ENCODE peak calls at places on chromosomes 1 and 21, in ten cellular contexts. Z is RWPE2; I is CD8-positive, alpha-beta T cell; F is HCT116; T is upper lobe of left lung; O is activated naive CD8-positive, alpha-beta T cell treated with anti-CD3 and anti-CD28 coated beads, Interleukin-2, amount 50 U/mL, for 24 hours; Y is activated CD4-positive, alpha-beta T cell treated with anti-CD3 and anti-CD28 coated beads for 36 hours; W is aorta; G is activated T-cell treated with anti-CD3 and anti-CD28 coated beads, Interleukin-2, amount 50 U/mL, for 72 hours; D is left colon. B is an unnamed sample.

GRCh38 chr1:167641786-167642500 is 11.9 kb downstream of the RCSD1 start:
- ATAC-seq in Z (no peak), I (peak), F (no peak), T (no peak), O (no peak), Y (peak), W (no peak), G (peak), D (no peak), B (peak)

GRCh38 chr1:176531036-176531435 is 68.1 kb downstream of the PAPPA2 start:
- ATAC-seq in Z (no peak), I (no peak), F (no peak), T (no peak), O (no peak), Y (no peak), W (no peak), G (no peak), D (no peak), B (no peak)

GRCh38 chr1:119324198-119324597 is 44.4 kb upstream of the HAO2 start:
- ATAC-seq in Z (no peak), I (no peak), F (no peak), T (no peak), O (no peak), Y (no peak), W (no peak), G (no peak), D (no peak), B (no peak)

GRCh38 chr21:32007461-32007860 is 134.6 kb downstream of the HUNK start:
- ATAC-seq in Z (peak), I (no peak), F (peak), T (no peak), O (no peak), Y (no peak), W (no peak), G (no peak), D (no peak), B (no peak)

GRCh38 chr1:25624155-25624554 is 7.6 kb downstream of the MAN1C1 start:
- ATAC-seq in Z (no peak), I (no peak), F (no peak), T (no peak), O (no peak), Y (no peak), W (no peak), G (peak), D (no peak), B (no peak)

GRCh38 chr21:38561613-38562012 is 63.3 kb upstream of the ERG start:
- ATAC-seq in Z (no peak), I (no peak), F (no peak), T (no peak), O (no peak), Y (no peak), W (no peak), G (no peak), D (peak), B (no peak)

GRCh38 chr1:212519131-212519530 is 86.4 kb downstream of the NENF start:
- ATAC-seq in Z (no peak), I (no peak), F (no peak), T (no peak), O (no peak), Y (no peak), W (no peak), G (no peak), D (peak), B (no peak)

GRCh38 chr1:202320081-202320405 is 21.7 kb downstream of the UBE2T start:
- ATAC-seq in Z (no peak), I (no peak), F (no peak), T (no peak), O (no peak), Y (no peak), W (no peak), G (peak), D (no peak), B (no peak)

GRCh38 chr1:89190017-89190416 is 8.7 kb downstream of the GBP4 start:
- ATAC-seq in Z (no peak), I (no peak), F (peak), T (no peak), O (no peak), Y (no peak), W (no peak), G (no peak), D (no peak), B (no peak)

GRCh38 chr1:204376919-204377799 is 17.4 kb upstream of the PLEKHA6 start:
- ATAC-seq in Z (no peak), I (no peak), F (peak), T (no peak), O (no peak), Y (no peak), W (peak), G (no peak), D (peak), B (no peak)

GRCh38 chr21:39519835-39520234 is 68.1 kb downstream of the SH3BGR start:
- ATAC-seq in Z (no peak), I (no peak), F (no peak), T (no peak), O (no peak), Y (no peak), W (no peak), G (no peak), D (no peak), B (no peak)

GRCh38 chr1:110672001-110672752 is 2.6 kb downstream of the KCNA3 start:
- ATAC-seq in Z (no peak), I (peak), F (no peak), T (no peak), O (peak), Y (peak), W (no peak), G (peak), D (no peak), B (peak)

GRCh38 chr1:38559180-38559874 is 300.2 kb downstream of the RRAGC start:
- ATAC-seq in Z (peak), I (peak), F (no peak), T (peak), O (peak), Y (peak), W (no peak), G (peak), D (peak), B (peak)

GRCh38 chr1:46394872-46395465 is 852 bp downstream of the FAAH start:
- ATAC-seq in Z (no peak), I (no peak), F (no peak), T (peak), O (no peak), Y (no peak), W (peak), G (no peak), D (peak), B (no peak)

GRCh38 chr1:180571832-180572636 is 13.3 kb downstream of the OVAAL start:
- ATAC-seq in Z (peak), I (no peak), F (peak), T (no peak), O (peak), Y (peak), W (no peak), G (peak), D (peak), B (peak)

GRCh38 chr1:25476186-25477097 is 45.7 kb downstream of the MACO1 start:
- ATAC-seq in Z (peak), I (no peak), F (no peak), T (no peak), O (peak), Y (peak), W (no peak), G (peak), D (no peak), B (peak)

GRCh38 chr1:43880604-43881003 is 53.0 kb upstream of the ARTN start:
- ATAC-seq in Z (no peak), I (no peak), F (no peak), T (no peak), O (no peak), Y (no peak), W (no peak), G (no peak), D (no peak), B (no peak)

GRCh38 chr1:181508486-181509165 is 25.3 kb downstream of the CACNA1E start:
- ATAC-seq in Z (no peak), I (no peak), F (no peak), T (no peak), O (peak), Y (no peak), W (no peak), G (peak), D (no peak), B (no peak)

GRCh38 chr1:231527586-231528174 is 789 bp upstream of the TSNAX start:
- ATAC-seq in Z (no peak), I (peak), F (peak), T (no peak), O (peak), Y (peak), W (no peak), G (peak), D (peak), B (peak)

GRCh38 chr1:5364591-5364990 is 627.6 kb downstream of the NPHP4 start:
- ATAC-seq in Z (peak), I (no peak), F (no peak), T (no peak), O (no peak), Y (no peak), W (no peak), G (no peak), D (no peak), B (no peak)

GRCh38 chr1:246809473-246809872 is 85.3 kb downstream of the SCCPDH start:
- ATAC-seq in Z (no peak), I (no peak), F (peak), T (no peak), O (no peak), Y (no peak), W (no peak), G (no peak), D (no peak), B (no peak)

GRCh38 chr1:18681423-18681835 is 50.8 kb downstream of the PAX7 start:
- ATAC-seq in Z (peak), I (no peak), F (peak), T (no peak), O (no peak), Y (peak), W (no peak), G (no peak), D (peak), B (no peak)

GRCh38 chr1:54498383-54499096 is 49.5 kb upstream of the ACOT11 start:
- ATAC-seq in Z (peak), I (no peak), F (peak), T (no peak), O (no peak), Y (peak), W (no peak), G (no peak), D (no peak), B (no peak)

GRCh38 chr1:93595266-93595665 is 86.4 kb downstream of the BCAR3 start:
- ATAC-seq in Z (no peak), I (no peak), F (no peak), T (no peak), O (no peak), Y (no peak), W (no peak), G (no peak), D (no peak), B (no peak)

GRCh38 chr1:99599678-99600175 is 46.2 kb upstream of the PALMD start:
- ATAC-seq in Z (peak), I (no peak), F (peak), T (no peak), O (no peak), Y (no peak), W (peak), G (no peak), D (no peak), B (no peak)

GRCh38 chr1:154402409-154402921 is 2.7 kb upstream of the IL6R start:
- ATAC-seq in Z (no peak), I (no peak), F (no peak), T (no peak), O (no peak), Y (no peak), W (no peak), G (no peak), D (no peak), B (no peak)

GRCh38 chr1:225891229-225891972 is 2.5 kb upstream of the LEFTY1 start:
- ATAC-seq in Z (no peak), I (no peak), F (peak), T (no peak), O (no peak), Y (no peak), W (no peak), G (no peak), D (peak), B (no peak)

GRCh38 chr1:166270476-166271150 is 103.8 kb upstream of the FAM78B start:
- ATAC-seq in Z (no peak), I (no peak), F (no peak), T (no peak), O (no peak), Y (no peak), W (no peak), G (no peak), D (no peak), B (no peak)

GRCh38 chr1:157994704-157995540 is 1.5 kb downstream of the KIRREL1 start:
- ATAC-seq in Z (peak), I (no peak), F (no peak), T (peak), O (no peak), Y (peak), W (peak), G (no peak), D (no peak), B (no peak)

GRCh38 chr1:203572134-203572625 is 54.5 kb upstream of the ATP2B4 start:
- ATAC-seq in Z (no peak), I (no peak), F (no peak), T (no peak), O (no peak), Y (no peak), W (peak), G (no peak), D (no peak), B (no peak)

GRCh38 chr1:108639899-108640560 is 20.9 kb downstream of the HENMT1 start:
- ATAC-seq in Z (no peak), I (peak), F (no peak), T (no peak), O (peak), Y (peak), W (no peak), G (peak), D (no peak), B (no peak)

GRCh38 chr1:44549491-44549890 is 124.8 kb downstream of the TMEM53 start:
- ATAC-seq in Z (no peak), I (no peak), F (no peak), T (no peak), O (no peak), Y (no peak), W (no peak), G (no peak), D (no peak), B (no peak)

GRCh38 chr1:167933779-167934178 is 2.7 kb upstream of the DCAF6 start:
- ATAC-seq in Z (no peak), I (no peak), F (no peak), T (no peak), O (no peak), Y (no peak), W (no peak), G (no peak), D (no peak), B (no peak)

GRCh38 chr21:17759546-17760178 is 59.5 kb downstream of the C21orf91 start:
- ATAC-seq in Z (no peak), I (no peak), F (no peak), T (no peak), O (no peak), Y (no peak), W (no peak), G (no peak), D (no peak), B (no peak)

B was measured in activated T-helper 17 cell treated with anti-CD3 and anti-CD28 coated beads, Interleukin-2, amount 50 U/mL, for 72 hours.